ENCODE peak calls at places on chromosomes 2 and 18, in nine cellular contexts. E is cardiac muscle cell, T is lower lobe of right lung, L is transverse colon, H is heart left ventricle, B is astrocyte, N is tibial artery, Y is Peyer's patch, U is A549. C is an unnamed sample. For H3K4me1, the result is how much of the 10 kb centered on the place peaks cover.

GRCh38 chr18:26745288-26745975 is 120.1 kb downstream of the AQP4 start:
- DNase-seq in E (no peak), T (no peak), L (no peak), H (no peak), B (no peak), N (no peak), Y (no peak), U (peak), C (no peak)

GRCh38 chr2:190216829-190217228 is 102.8 kb downstream of the HIBCH start:
- DNase-seq in E (peak), T (no peak), L (peak), H (no peak), B (no peak), N (no peak), Y (no peak), U (peak), C (peak)

GRCh38 chr2:48114256-48114655 is 208.0 kb upstream of the FBXO11 start:
- DNase-seq in E (peak), T (no peak), L (peak), H (no peak), B (peak), N (no peak), Y (no peak), U (peak), C (no peak)

GRCh38 chr2:96527052-96527964 is 9.2 kb upstream of the ARID5A start:
- DNase-seq in E (peak), T (no peak), L (peak), H (no peak), B (no peak), N (no peak), Y (peak), U (no peak), C (no peak)

GRCh38 chr2:47225061-47225783 is 70.1 kb upstream of the STPG4 start:
- DNase-seq in E (peak), T (peak), L (peak), H (peak), B (peak), N (peak), Y (peak), U (peak), C (no peak)

GRCh38 chr2:120587326-120587996 is 148.2 kb upstream of the GLI2 start:
- DNase-seq in E (no peak), T (no peak), L (no peak), H (no peak), B (no peak), N (no peak), Y (no peak), U (no peak), C (no peak)

GRCh38 chr2:11203480-11203879 is 48.2 kb downstream of the SLC66A3 start:
- DNase-seq in E (peak), T (no peak), L (no peak), H (no peak), B (peak), N (no peak), Y (no peak), U (peak), C (peak)

GRCh38 chr18:48375150-48375790 is 33.9 kb downstream of the ZBTB7C start:
- DNase-seq in E (no peak), T (no peak), L (no peak), H (no peak), B (no peak), N (no peak), Y (no peak), U (no peak), C (no peak)

GRCh38 chr2:80299672-80300071 is 4.9 kb downstream of the LRRTM1 start:
- DNase-seq in E (no peak), T (no peak), L (no peak), H (no peak), B (no peak), N (no peak), Y (no peak), U (no peak), C (no peak)

GRCh38 chr2:43008388-43008787 is 216.0 kb upstream of the HAAO start:
- DNase-seq in E (no peak), T (no peak), L (no peak), H (no peak), B (no peak), N (no peak), Y (no peak), U (no peak), C (no peak)

GRCh38 chr2:11079131-11079824 is 76.0 kb upstream of the SLC66A3 start:
- DNase-seq in E (no peak), T (no peak), L (no peak), H (no peak), B (no peak), N (no peak), Y (no peak), U (no peak), C (no peak)

DNA sequence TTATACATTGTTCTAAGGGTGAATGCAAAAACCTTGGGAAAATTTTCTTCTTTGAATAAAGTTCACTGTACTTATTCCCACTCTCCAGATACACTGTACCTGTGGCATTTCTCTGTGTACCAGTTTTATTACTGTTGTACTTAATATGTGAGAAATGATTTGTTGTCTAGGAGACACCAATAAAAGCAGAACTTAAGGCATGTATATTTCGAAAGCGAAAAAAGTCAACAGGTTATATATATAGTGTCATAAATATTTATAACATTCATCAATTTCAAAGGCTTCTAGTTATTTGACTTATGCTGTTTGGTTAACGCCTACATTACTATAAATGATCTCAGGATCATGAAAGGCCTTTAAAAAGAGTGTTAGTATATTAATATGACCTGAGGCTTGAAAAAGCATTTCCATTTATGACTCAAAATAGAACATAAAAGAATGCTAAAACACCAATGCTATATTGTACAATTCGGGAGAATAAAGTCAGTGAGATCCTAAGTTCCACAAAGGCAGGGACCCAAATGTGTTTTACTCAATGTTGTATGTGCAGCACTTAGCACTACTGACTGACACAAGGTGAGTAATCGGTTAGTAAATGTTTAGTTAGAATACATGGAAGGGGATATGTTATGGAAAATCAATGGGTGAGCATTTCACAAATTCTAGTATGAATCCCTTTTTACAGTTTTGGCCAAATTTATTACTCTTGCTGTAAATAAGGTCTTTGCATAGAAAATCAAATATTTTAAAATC is 32.1 kb upstream of the HNRNPA3 start:
- DNase-seq in E (no peak), T (no peak), L (no peak), H (no peak), B (no peak), N (no peak), Y (no peak), U (no peak), C (no peak)
- H3K4me1 ChIP-seq in E (under half), T (under half), L (under half), H (under half), B (under half), N (under half), Y (under half), U (under half), C (under half)

DNA sequence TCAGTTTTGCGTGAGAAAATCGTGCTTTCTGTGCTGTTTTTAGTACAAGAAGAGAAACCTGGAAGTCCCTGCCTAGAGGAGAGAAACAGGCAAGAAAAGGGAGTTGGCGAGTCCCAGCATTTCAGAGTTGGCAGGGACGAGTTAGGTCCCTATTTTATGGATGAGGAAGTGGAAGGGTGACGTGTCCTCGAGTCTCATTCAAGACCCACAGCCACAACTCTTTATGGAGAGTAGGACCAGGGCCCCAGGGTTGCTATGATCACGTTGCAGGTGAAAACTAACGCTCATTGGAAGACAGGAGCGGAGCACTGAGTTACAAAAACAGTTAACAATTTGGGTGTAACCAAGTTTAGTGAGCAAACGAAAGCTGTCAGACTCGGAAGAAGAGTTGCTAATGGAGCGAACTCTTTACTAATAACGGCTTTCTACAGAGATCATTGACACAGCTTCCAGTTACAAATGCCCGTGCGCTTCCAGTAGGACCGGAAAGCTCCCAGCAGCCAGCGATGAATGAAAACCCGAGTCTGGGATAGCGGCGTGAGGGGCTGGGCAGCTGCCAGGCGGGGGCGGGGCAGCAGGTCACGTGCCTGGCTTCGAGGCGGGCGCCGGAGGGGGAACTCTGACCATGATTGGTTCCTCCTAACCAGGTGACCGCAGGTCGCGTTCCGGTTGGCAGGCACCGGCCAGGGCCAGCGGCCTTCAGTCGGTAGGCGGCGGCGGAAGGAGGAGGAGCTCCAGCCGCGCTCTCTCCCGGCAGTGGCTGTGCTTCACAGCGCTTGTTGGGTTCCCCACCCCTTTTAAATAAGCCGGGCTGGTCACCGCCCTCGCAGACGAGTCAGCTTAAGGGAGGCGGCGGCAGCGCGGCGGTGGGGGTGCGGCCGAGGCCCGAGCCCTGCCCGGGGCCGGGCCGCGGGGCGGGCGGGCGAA is at the start of gene CCNYL1:
- DNase-seq in E (peak), T (peak), L (peak), H (peak), B (peak), N (peak), Y (peak), U (peak), C (peak)
- TF ChIP-seq CTCF in E (no peak), T (peak), L (no peak), H (peak), B (no peak), N (peak), Y (peak), U (no peak), C (no peak)

GRCh38 chr2:237429761-237430160 is 15.8 kb upstream of the COL6A3 start:
- DNase-seq in E (no peak), T (peak), L (no peak), H (no peak), B (no peak), N (no peak), Y (no peak), U (no peak), C (no peak)
- H3K4me1 ChIP-seq in E (under half), T (under half), L (under half), H (under half), B (under half), N (under half), Y (under half), U (under half), C (under half)

DNA sequence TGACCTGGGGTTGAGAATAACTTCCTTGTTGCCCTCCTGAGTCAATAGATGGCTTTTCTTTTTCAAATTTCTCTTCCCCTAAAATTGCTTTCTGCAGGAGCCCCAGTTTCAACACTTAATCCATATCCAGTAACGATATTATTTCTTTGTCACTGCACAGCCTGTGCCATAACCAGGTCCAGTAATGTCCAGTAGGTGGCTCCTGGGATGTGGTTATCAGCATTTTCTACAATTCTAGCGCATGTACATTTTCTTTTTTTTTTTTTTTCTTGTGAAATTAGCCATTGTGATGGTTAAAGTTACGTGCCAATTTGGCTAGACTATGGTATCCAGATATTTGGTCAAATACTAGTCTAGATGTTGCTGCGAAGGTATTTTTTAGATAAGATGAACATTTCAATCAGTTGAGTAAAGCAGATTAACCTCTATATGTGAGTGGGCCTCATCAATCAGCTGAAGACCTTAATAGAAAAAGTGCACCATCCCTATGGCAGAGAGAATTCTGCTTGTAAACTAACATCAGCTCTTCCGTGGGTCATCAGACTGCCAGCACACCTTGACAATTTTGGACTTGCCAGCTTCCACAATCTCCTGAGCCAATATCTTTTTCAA is 72.9 kb upstream of the SCG2 start:
- DNase-seq in E (peak), T (no peak), L (no peak), H (no peak), B (peak), N (no peak), Y (no peak), U (peak), C (peak)
- TF ChIP-seq CTCF in E (peak), T (peak), L (no peak), H (peak), B (peak), N (peak), Y (peak), U (peak), C (peak)

GRCh38 chr2:224584111-224584764 is 925 bp downstream of the CUL3 start:
- DNase-seq in E (peak), T (peak), L (peak), H (peak), B (peak), N (peak), Y (peak), U (peak), C (peak)
- H3K4me1 ChIP-seq in E (under half), T (half or more), L (under half), H (half or more), B (under half), N (under half), Y (under half), U (under half), C (under half)

DNA sequence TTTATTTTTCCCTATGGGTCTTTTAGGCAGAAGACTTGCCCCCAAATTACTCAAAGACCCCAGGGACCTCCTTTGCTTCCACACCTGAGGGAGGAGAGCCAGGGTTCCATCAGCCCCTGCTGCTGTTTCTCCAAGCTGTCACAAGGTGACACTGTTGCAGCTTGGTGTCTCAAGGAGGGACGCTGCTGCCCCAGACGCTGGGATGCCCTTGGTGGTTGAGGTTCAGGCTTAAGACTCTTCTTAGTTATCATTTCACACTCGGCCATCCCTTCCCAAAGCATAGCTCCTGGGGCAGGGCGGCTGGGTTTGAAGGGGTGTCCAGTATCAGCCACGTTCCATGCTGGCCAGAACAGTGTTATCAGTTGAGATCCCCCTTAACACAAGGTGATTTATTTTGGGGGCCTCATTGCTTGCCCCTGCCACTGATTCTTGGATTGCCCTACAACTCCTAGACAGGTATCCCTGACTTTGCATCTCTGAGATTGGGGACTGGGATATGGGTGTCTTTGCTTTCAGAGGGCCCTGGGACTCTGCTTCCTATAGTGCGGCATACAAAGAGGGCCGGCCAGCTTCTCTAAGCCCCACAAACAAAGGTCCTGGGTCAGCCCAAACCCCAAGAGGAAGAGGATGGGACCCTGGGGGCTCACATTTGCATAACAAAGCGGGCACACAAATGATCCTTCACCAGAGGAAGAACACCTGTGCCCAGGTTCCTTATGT is 22.7 kb downstream of the GPR55 start:
- DNase-seq in E (peak), T (no peak), L (peak), H (peak), B (peak), N (no peak), Y (peak), U (peak), C (peak)
- TF ChIP-seq CTCF in E (peak), T (peak), L (peak), H (peak), B (peak), N (no peak), Y (peak), U (peak), C (peak)

GRCh38 chr2:31642707-31643106 is 62.0 kb upstream of the SRD5A2 start:
- DNase-seq in E (no peak), T (no peak), L (no peak), H (no peak), B (no peak), N (no peak), Y (no peak), U (no peak), C (no peak)

GRCh38 chr2:31644551-31644950 is 63.8 kb upstream of the SRD5A2 start:
- DNase-seq in E (no peak), T (no peak), L (no peak), H (no peak), B (no peak), N (no peak), Y (no peak), U (no peak), C (no peak)
- H3K4me1 ChIP-seq in E (under half), T (under half), L (under half), H (under half), B (under half), N (under half), Y (under half), U (under half), C (under half)

C was measured in A673.